ENCODE peak calls at places on chromosomes 7 and 10, in six cellular contexts. O is effector memory CD4-positive, alpha-beta T cell; N is A549; V is left ventricle myocardium inferior; B is CD4-positive, CD25-positive, alpha-beta regulatory T cell; K is dorsolateral prefrontal cortex. Z is an unnamed sample.

GRCh38 chr10:17387861-17388503 is 66.4 kb downstream of the ST8SIA6 start:
- DNase-seq in O (no peak), N (no peak), V (no peak), B (no peak), K (no peak), Z (no peak)

GRCh38 chr7:71465741-71466189 is 333.8 kb downstream of the GALNT17 start:
- DNase-seq in O (no peak), N (no peak), V (no peak), B (no peak), K (no peak), Z (no peak)

GRCh38 chr10:80541144-80541750 is 3.5 kb downstream of the SH2D4B start:
- DNase-seq in O (no peak), N (no peak), V (peak; percentile 50), B (no peak), K (no peak), Z (no peak)

GRCh38 chr10:6221971-6222751 is 19.4 kb downstream of the PFKFB3 start:
- DNase-seq in O (no peak), N (no peak), V (no peak), B (no peak), K (no peak), Z (no peak)

GRCh38 chr10:110311357-110311949 is 6.7 kb upstream of the SMNDC1 start:
- DNase-seq in O (no peak), N (peak; percentile 54), V (no peak), B (no peak), K (peak; percentile 26), Z (peak; percentile 19)

GRCh38 chr10:86254526-86255174 is 111.9 kb downstream of the GRID1 start:
- DNase-seq in O (no peak), N (peak; percentile 59), V (no peak), B (no peak), K (peak; percentile 9), Z (no peak)

GRCh38 chr7:12921751-12922345 is 234.4 kb downstream of the ARL4A start:
- DNase-seq in O (no peak), N (no peak), V (no peak), B (no peak), K (no peak), Z (no peak)

GRCh38 chr10:101903827-101904520 is 60.4 kb upstream of the KCNIP2 start:
- DNase-seq in O (no peak), N (no peak), V (no peak), B (no peak), K (peak; percentile 69), Z (no peak)

GRCh38 chr7:2725178-2726105 is 37.4 kb downstream of the AMZ1 start:
- DNase-seq in O (no peak), N (no peak), V (peak; percentile 8), B (no peak), K (no peak), Z (no peak)

GRCh38 chr10:96025566-96025965 is 17.8 kb upstream of the CCNJ start:
- DNase-seq in O (no peak), N (peak; percentile 18), V (no peak), B (no peak), K (no peak), Z (no peak)

GRCh38 chr10:120511165-120511564 is 54.1 kb downstream of the PLPP4 start:
- DNase-seq in O (no peak), N (no peak), V (no peak), B (no peak), K (no peak), Z (no peak)

GRCh38 chr10:119413738-119414611 is 128.5 kb downstream of the RGS10 start:
- DNase-seq in O (no peak), N (no peak), V (peak; percentile 66), B (no peak), K (no peak), Z (no peak)

GRCh38 chr10:115417585-115418265 is 324.6 kb downstream of the ATRNL1 start:
- DNase-seq in O (no peak), N (peak; percentile 10), V (no peak), B (no peak), K (no peak), Z (no peak)

GRCh38 chr7:5635461-5636445 is 145.7 kb downstream of the RNF216 start:
- DNase-seq in O (no peak), N (no peak), V (no peak), B (no peak), K (no peak), Z (no peak)

GRCh38 chr10:3217301-3217700 is 44.7 kb upstream of the PITRM1 start:
- DNase-seq in O (no peak), N (no peak), V (no peak), B (no peak), K (no peak), Z (no peak)

GRCh38 chr7:92881091-92881485 is 44.7 kb upstream of the CDK6 start:
- DNase-seq in O (no peak), N (no peak), V (no peak), B (no peak), K (no peak), Z (no peak)

GRCh38 chr10:100509241-100509640 is 10.4 kb downstream of the SEC31B start:
- DNase-seq in O (no peak), N (no peak), V (no peak), B (no peak), K (no peak), Z (no peak)

GRCh38 chr7:33933611-33934281 is 28.4 kb downstream of the BMPER start:
- DNase-seq in O (no peak), N (peak; percentile 17), V (no peak), B (no peak), K (no peak), Z (no peak)

GRCh38 chr10:103727546-103727963 is 127.8 kb downstream of the SH3PXD2A start:
- DNase-seq in O (no peak), N (no peak), V (peak; percentile 57), B (no peak), K (peak; percentile 61), Z (peak; percentile 60)

GRCh38 chr10:109966961-109967738 is 40.6 kb upstream of the ADD3 start:
- DNase-seq in O (no peak), N (no peak), V (peak; percentile 40), B (no peak), K (no peak), Z (no peak)

DNA sequence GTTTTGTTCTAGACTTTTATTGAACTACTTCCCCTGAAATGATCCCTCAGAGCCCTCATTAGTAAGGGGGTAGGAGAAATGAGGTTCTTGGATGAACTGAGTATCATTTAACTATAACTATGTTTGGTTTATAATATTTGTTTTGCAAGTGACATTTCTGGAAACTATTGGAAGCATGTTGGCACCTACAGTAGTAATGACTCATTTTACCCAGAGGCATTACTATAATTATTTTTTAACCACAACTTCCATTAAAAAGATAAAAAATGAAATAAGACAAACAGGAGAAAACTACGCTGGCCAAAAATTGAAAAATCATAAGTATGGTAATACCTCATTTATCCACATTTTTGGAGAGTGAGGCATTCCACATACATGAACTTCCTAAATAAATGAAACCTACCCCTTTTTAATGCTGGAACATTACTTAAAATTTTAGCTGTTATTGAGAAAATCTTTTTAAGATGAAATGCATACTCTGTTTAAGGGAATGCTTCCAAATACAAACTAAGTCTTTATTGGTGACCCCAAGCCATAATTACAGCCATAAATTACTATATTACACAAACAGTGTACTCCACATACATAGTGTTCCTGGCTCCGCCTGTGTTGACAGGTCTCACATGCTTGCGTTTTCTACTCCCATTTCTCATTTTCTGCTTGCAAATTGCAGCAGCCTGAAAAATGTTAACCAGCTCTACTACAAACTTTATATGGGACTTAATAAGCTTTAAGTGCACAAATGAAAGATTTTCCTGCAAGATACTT is 84.6 kb upstream of the CAPZA2 start:
- DNase-seq in O (no peak), N (no peak), V (no peak), B (no peak), K (no peak), Z (no peak)
- H3K27ac ChIP-seq in O (no peak overlapping the region), N (peak overlapping the region; percentile 80), V (no peak overlapping the region), B (no peak overlapping the region), K (no peak overlapping the region), Z (no peak overlapping the region)

DNA sequence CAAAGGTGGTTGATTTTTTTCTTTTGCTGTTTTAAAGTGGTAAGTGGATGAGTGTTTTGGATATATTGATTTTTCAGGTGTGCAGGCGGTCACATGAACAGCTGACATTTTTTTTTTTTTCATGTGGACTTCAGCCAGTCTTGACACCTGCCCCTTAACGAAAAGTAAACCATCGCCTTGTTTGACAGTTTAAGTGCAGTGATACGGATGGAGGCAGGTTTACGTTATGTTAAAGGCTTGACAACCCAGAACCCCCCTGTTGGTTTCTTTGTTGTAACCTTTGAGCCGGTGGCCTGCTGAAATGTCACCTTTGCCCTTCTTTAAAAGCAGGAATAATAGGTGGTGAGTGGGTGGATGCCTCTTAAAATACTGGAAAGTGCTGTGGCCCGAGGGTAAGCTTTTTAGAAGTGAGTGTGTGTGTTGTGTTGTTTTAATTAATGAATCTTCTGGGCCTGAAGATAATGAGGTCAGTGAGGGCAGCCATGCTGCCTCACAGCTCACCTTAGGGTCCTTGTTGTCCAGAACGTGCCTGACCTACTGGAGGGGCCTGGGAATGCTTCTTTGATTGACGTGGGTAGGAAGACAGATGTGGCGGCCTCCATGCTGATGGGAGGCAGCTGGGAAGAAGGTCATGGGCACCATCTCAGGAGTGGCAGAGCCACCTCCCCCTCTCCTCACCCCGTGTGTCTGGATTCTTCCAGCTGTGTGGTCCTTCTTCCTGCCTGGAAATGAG is 69.8 kb downstream of the TCF7L2 start:
- DNase-seq in O (no peak), N (no peak), V (no peak), B (no peak), K (no peak), Z (no peak)
- H3K27ac ChIP-seq in O (no peak overlapping the region), N (no peak overlapping the region), V (peak overlapping the region; percentile 60), B (no peak overlapping the region), K (no peak overlapping the region), Z (no peak overlapping the region)

DNA sequence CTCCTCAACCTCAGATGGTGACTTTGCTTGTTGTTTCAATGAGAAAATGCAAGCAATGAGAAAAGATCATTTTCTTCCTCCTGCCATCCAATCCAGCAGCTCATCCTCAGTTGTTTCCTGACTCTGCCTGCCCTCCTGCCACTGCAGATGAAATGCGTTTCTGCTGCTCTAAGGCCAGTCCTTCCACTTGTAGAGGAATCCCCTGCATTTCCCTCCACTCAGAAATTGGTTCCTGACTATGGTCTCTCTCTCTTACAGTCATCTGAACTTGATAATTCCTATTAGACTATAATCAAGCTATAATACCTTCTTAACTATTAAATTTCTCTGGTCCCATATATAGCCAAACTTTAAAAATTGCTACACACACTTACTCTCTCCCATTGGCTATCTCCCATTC is 14.4 kb downstream of the ITGA8 start:
- DNase-seq in O (no peak), N (no peak), V (no peak), B (no peak), K (no peak), Z (no peak)
- H3K27ac ChIP-seq in O (no peak overlapping the region), N (no peak overlapping the region), V (no peak overlapping the region), B (no peak overlapping the region), K (no peak overlapping the region), Z (no peak overlapping the region)

GRCh38 chr10:118041316-118041715 is 5.4 kb downstream of the RAB11FIP2 start:
- DNase-seq in O (no peak), N (no peak), V (no peak), B (no peak), K (no peak), Z (no peak)
- H3K27ac ChIP-seq in O (no peak overlapping the region), N (no peak overlapping the region), V (no peak overlapping the region), B (no peak overlapping the region), K (no peak overlapping the region), Z (no peak overlapping the region)

DNA sequence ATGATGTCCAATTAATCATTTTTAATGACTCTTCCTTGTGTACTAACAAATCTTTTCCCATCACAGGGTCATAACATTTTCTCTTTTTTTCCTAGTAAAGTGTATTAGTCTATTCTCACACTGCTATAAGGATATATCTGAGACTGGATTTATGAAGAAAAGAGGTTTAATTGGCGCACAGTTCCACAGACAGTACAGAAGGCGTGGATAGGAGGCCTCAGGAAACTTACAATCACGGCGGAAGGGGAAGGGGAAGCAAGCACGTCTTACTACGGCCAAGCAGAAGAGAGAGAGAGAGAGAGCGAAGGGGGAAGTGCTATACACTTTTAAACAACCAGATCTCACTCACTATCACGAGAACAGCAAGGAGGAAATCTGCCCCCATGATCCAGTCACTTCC is 359.4 kb upstream of the NFE2L3 start:
- DNase-seq in O (no peak), N (no peak), V (no peak), B (no peak), K (no peak), Z (no peak)
- H3K27ac ChIP-seq in O (no peak overlapping the region), N (no peak overlapping the region), V (no peak overlapping the region), B (no peak overlapping the region), K (no peak overlapping the region), Z (no peak overlapping the region)